ENCODE peak calls at places on chromosomes 11 and 22, in four cellular contexts. U, S, E and O are unnamed samples.

GRCh38 chr11:118605116-118605867 is 2.1 kb upstream of the PHLDB1 start:
- DNase-seq in U (no peak), S (no peak), E (no peak), O (peak; percentile 98)

GRCh38 chr11:14835491-14836105 is 56.4 kb downstream of the CYP2R1 start:
- DNase-seq in U (no peak), S (no peak), E (no peak), O (no peak)

GRCh38 chr22:35449829-35450689 is 50.1 kb downstream of the MCM5 start:
- DNase-seq in U (no peak), S (no peak), E (no peak), O (no peak)

GRCh38 chr11:124717786-124718634 is 21.7 kb upstream of the NRGN start:
- DNase-seq in U (peak; percentile 56), S (peak; percentile 18), E (no peak), O (peak; percentile 44)

GRCh38 chr11:77149716-77150392 is 21.8 kb downstream of the MYO7A start:
- DNase-seq in U (no peak), S (no peak), E (no peak), O (no peak)

GRCh38 chr22:18994780-18995711 is 59.0 kb upstream of the PRODH start:
- DNase-seq in U (no peak), S (no peak), E (no peak), O (no peak)

GRCh38 chr22:44195189-44195871 is 14.6 kb downstream of the PARVG start:
- DNase-seq in U (no peak), S (no peak), E (no peak), O (no peak)

GRCh38 chr11:8597182-8597581 is 3.2 kb upstream of the STK33 start:
- DNase-seq in U (no peak), S (no peak), E (no peak), O (peak; percentile 96)

GRCh38 chr11:64542172-64543125 is 48.6 kb upstream of the SLC22A12 start:
- DNase-seq in U (no peak), S (no peak), E (peak; percentile 64), O (no peak)

GRCh38 chr11:119505861-119506260 is 82.9 kb upstream of the THY1 start:
- DNase-seq in U (no peak), S (no peak), E (no peak), O (no peak)

GRCh38 chr11:8092587-8093424 is 11.8 kb downstream of the TUB start:
- DNase-seq in U (peak; percentile 54), S (peak; percentile 16), E (peak; percentile 43), O (peak; percentile 72)

GRCh38 chr11:70567680-70568503 is 169.6 kb downstream of the CTTN start:
- DNase-seq in U (no peak), S (no peak), E (peak; percentile 50), O (peak; percentile 29)

GRCh38 chr11:48098024-48098423 is 117.7 kb downstream of the PTPRJ start:
- DNase-seq in U (no peak), S (no peak), E (no peak), O (no peak)

GRCh38 chr11:36037031-36037430 is 93.2 kb downstream of the LDLRAD3 start:
- DNase-seq in U (no peak), S (no peak), E (peak; percentile 82), O (peak; percentile 64)

DNA sequence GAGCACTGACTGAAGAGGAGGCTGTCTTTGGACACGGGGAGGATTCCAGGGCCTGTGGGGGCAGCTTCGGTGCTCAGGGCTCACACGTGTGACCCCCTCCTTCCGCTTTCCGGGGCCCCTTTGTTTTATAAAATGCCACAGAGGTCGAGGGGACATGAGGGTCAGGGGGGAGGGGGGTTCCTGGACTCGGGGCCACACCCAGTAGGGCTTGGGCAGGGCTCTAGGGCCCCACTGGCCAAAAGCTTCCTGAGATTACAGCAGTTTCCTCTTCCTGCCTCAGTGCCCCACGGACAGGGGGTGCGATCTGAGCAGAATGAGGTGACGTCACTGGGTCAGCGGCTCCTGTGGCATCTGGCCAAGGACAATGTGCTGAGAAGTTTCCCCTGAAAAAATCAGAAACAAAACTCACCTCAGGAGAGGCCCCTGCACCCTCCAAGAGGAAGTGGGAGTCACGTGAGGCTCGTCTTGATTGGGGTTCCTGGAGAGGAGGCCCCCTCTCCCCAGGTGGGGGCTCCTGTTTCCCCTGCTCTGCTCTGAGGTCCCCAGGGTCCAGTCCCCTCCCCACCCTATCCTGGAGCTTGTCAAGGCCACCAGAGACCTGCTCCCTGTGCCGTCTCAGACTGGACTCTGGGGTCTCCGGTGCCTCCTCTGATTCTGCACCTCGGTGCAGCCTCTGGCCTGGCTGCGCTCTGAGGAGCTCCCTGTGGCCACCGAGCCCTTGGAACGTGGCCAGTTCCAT is 6.4 kb upstream of the IFITM3 start:
- DNase-seq in U (no peak), S (peak; percentile 68), E (peak; percentile 34), O (peak; percentile 94)
- H3K4me3 ChIP-seq in U (peak overlapping the region; percentile 9), S (peak overlapping the region; percentile 37), E (no peak overlapping the region), O (peak overlapping the region; percentile 30)

DNA sequence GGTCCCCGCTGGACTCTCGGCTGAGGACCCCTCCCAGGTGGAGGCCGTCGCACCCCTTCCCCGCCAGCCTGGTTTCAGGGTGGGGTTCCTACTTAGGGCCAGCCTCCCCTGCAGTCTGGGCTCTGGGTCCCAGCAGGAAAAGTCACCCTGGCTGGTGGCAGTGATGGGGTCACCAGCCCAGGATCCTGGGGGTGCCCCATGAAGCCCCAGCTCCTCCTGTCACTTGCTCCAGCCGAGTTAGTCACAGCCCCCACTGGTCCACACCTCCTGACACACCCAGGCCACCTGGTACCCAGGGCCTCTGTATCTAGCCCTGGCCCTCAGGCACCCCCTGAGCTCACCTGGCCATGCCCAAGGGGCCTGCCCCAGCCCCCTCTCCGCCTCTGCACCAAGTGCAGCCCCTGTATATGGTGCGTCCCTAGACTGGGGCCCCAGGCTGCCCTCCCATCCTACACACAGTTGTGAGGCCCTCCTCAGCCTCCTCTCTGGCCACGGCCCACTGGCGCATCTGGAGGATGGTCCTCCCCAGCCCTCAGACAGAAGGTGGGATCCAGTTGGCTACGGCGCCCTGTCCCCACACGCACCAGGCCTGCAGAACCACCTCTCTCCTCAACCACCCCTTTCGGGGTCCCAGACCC is 6.7 kb downstream of the PLXNB2 start:
- DNase-seq in U (no peak), S (no peak), E (no peak), O (no peak)
- H3K4me3 ChIP-seq in U (no peak overlapping the region), S (no peak overlapping the region), E (no peak overlapping the region), O (no peak overlapping the region)

GRCh38 chr11:12161137-12161536 is 50.7 kb downstream of the MICAL2 start:
- DNase-seq in U (no peak), S (no peak), E (no peak), O (no peak)

GRCh38 chr11:12159351-12160099 is 49.1 kb downstream of the MICAL2 start:
- DNase-seq in U (no peak), S (no peak), E (no peak), O (peak; percentile 89)

GRCh38 chr11:12161603-12162350 is 51.4 kb downstream of the MICAL2 start:
- DNase-seq in U (no peak), S (no peak), E (no peak), O (no peak)

GRCh38 chr11:12160231-12160630 is 49.8 kb downstream of the MICAL2 start:
- DNase-seq in U (no peak), S (no peak), E (no peak), O (no peak)

GRCh38 chr11:12160680-12161079 is 50.3 kb downstream of the MICAL2 start:
- DNase-seq in U (no peak), S (no peak), E (no peak), O (no peak)
- H3K4me3 ChIP-seq in U (no peak overlapping the region), S (no peak overlapping the region), E (no peak overlapping the region), O (no peak overlapping the region)

GRCh38 chr11:10747733-10748132 is 3.3 kb upstream of the CTR9 start:
- DNase-seq in U (no peak), S (no peak), E (no peak), O (no peak)

GRCh38 chr11:10746871-10747270 is 4.2 kb upstream of the CTR9 start:
- DNase-seq in U (no peak), S (no peak), E (no peak), O (no peak)

GRCh38 chr11:10744206-10744605 is 6.8 kb upstream of the CTR9 start:
- DNase-seq in U (no peak), S (no peak), E (no peak), O (no peak)

GRCh38 chr11:10743354-10744035 is 7.6 kb upstream of the CTR9 start:
- DNase-seq in U (peak; percentile 76), S (peak; percentile 46), E (no peak), O (no peak)

DNA sequence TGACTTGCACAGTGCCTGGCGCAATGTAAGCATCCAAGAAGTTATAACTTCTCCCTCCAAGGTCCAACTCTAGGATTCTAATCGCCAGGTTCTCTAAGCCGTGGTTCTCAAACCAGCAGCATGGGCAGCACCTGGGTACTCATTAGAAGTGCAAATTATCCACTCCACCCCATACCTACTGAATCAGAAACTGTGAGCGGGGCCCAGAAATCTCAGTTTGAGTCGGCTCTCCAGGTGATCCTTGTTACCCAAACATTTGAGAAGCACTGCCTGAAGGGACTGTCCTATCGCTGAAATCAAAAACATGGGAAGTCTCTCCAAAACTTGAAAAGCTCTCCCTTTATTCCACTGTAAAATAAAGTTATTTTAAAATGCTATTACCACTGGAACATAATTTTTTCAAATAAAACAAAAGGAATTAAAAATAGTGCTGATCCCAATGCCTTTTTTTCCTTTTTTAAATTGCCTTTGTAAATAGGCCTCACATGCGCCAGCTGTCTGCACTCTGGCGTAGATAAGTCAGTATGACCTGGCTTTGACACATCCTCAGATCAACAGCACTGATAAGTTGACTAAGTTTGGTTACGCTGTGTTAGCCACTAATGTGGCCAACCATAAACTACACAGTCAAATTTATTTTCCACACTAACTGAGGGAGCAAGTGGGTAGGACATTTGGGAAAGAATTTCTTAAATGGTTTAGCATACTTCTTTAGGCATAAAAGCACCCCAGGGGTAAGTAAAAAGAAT is 8.4 kb upstream of the CTR9 start:
- DNase-seq in U (peak; percentile 90), S (peak; percentile 54), E (no peak), O (no peak)
- H3K4me3 ChIP-seq in U (peak overlapping the region; percentile 4), S (no peak overlapping the region), E (no peak overlapping the region), O (no peak overlapping the region)

DNA sequence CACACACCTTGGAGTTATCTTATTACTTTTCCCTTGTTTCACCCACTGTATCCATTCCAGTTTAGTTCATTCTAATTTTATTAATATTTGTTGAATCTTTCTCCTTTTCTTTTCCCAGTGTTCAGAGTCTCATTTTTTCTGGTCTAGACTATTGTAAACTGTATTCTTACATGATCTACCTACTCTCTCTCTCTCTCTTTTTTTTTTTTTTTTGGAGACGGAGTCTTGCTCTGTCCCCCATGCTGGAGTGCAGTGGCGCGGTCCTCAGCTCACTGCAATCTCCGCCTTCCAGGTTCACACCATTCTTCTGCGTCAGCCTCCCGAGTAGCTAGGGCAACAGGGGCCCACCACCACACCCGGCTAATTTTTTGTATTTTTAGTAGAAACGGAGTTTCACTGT is 2.1 kb downstream of the ANKRD42 start:
- DNase-seq in U (no peak), S (no peak), E (no peak), O (no peak)
- H3K4me3 ChIP-seq in U (no peak overlapping the region), S (no peak overlapping the region), E (no peak overlapping the region), O (no peak overlapping the region)

GRCh38 chr11:72738199-72739141 is 13.7 kb downstream of the ARAP1 start:
- DNase-seq in U (no peak), S (no peak), E (no peak), O (no peak)
- H3K4me3 ChIP-seq in U (no peak overlapping the region), S (no peak overlapping the region), E (no peak overlapping the region), O (no peak overlapping the region)

DNA sequence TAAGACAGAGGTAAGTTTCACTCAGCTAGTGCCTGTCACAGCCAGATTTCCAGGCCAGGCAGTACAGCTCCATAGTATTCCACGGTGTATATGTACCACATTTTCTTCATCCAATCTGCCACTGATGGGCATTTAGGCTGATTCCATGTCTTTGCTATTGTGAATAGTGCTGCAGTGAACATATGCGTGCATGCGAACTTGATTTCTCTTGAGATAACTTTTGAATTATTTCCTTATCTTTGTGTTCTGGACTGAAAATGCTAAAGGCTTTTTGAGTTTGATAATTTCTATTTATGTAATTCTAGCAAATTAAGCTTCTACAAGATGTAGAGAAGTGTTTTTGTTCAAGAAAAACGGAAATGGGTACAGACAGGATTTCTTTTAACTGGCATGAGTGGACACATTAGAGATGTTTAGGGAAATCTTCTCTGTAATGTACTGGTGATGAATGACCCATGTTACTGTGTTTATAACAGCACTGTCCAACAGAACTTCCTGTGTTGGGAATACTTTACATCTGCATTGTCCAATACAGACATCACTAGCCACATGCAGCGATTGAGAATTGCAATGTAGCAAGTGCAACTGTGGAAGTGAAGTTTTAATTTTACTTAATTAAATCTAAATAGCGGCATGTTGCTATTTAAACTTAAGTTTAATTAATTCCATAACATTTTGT is 151.3 kb downstream of the CADM1 start:
- DNase-seq in U (no peak), S (no peak), E (no peak), O (no peak)
- H3K4me3 ChIP-seq in U (no peak overlapping the region), S (no peak overlapping the region), E (no peak overlapping the region), O (no peak overlapping the region)